ENCODE peak calls at places on chromosome 1, in ten cellular contexts. R, I, B, N, J, Y, F, U, P and O are unnamed samples.

GRCh38 chr1:208030320-208031091 is 119.6 kb upstream of the CD34 start:
- DNase-seq in B (no peak), N (no peak), R (no peak), J (no peak), U (no peak), P (no peak), F (no peak), Y (no peak), I (no peak), O (peak)

GRCh38 chr1:29498126-29499100 is 262.1 kb downstream of the PTPRU start:
- DNase-seq in P (peak), U (no peak), I (no peak), R (no peak), B (no peak), N (no peak), J (no peak), Y (no peak), F (no peak), O (no peak)

GRCh38 chr1:172719694-172720138 is 60.8 kb downstream of the FASLG start:
- DNase-seq in I (peak), P (no peak), B (no peak), U (no peak), N (no peak), R (peak), F (no peak), Y (no peak), J (no peak), O (peak)

GRCh38 chr1:240385985-240386978 is 225.7 kb downstream of the GREM2 start:
- DNase-seq in B (no peak), P (no peak), J (no peak), Y (no peak), F (no peak), I (no peak), N (no peak), R (peak), U (peak), O (peak)

GRCh38 chr1:226872455-226872854 is 2.0 kb downstream of the PSEN2 start:
- DNase-seq in B (no peak), Y (peak), F (no peak), I (no peak), U (no peak), P (no peak), R (no peak), J (no peak), N (no peak), O (no peak)

GRCh38 chr1:116580446-116581322 is 9.9 kb upstream of the CD58 start:
- DNase-seq in Y (no peak), F (no peak), R (no peak), N (no peak), I (no peak), B (no peak), P (no peak), U (no peak), J (no peak), O (no peak)

GRCh38 chr1:9478021-9478420 is 61.2 kb upstream of the SLC25A33 start:
- DNase-seq in I (no peak), Y (no peak), J (no peak), U (no peak), P (no peak), B (no peak), R (no peak), F (no peak), N (no peak), O (no peak)

GRCh38 chr1:40984531-40984930 is 5.0 kb downstream of the CTPS1 start:
- DNase-seq in N (no peak), Y (no peak), R (no peak), F (no peak), I (no peak), J (no peak), P (no peak), U (no peak), B (no peak), O (no peak)

GRCh38 chr1:50308883-50309282 is 114.4 kb downstream of the DMRTA2 start:
- DNase-seq in P (peak), I (no peak), U (no peak), Y (no peak), J (peak), F (no peak), B (no peak), N (no peak), R (peak), O (no peak)